ENCODE peak calls at places on chromosomes 4 and X, in five cellular contexts. Y is bronchial epithelial cell, P is fibroblast of the aortic adventitia, C is lower lobe of right lung, I is aorta. D is an unnamed sample.

GRCh38 chr4:110196871-110197420 is 1.5 kb downstream of the ELOVL6 start:
- DNase-seq in I (peak; percentile 73), Y (no peak), C (no peak), P (peak; percentile 31), D (peak; percentile 87)

GRCh38 chrX:17631647-17632046 is 105.6 kb upstream of the SCML1 start:
- DNase-seq in I (no peak), Y (no peak), P (no peak), C (no peak), D (no peak)

GRCh38 chrX:48956728-48957414 is 536 bp downstream of the OTUD5 start:
- DNase-seq in Y (no peak), I (peak; percentile 56), P (no peak), C (peak; percentile 47), D (no peak)

GRCh38 chr4:107908377-107908776 is 23.0 kb upstream of the CYP2U1 start:
- DNase-seq in I (no peak), Y (no peak), P (no peak), C (no peak), D (no peak)

GRCh38 chr4:77082886-77083608 is 7.3 kb upstream of the CCNI start:
- DNase-seq in P (no peak), I (no peak), C (no peak), Y (no peak), D (no peak)

GRCh38 chrX:9269134-9269533 is 195.7 kb upstream of the TBL1X start:
- DNase-seq in I (no peak), P (no peak), C (no peak), Y (no peak), D (no peak)

GRCh38 chr4:100679926-100680325 is 162.1 kb upstream of the EMCN start:
- DNase-seq in P (no peak), I (no peak), Y (no peak), C (no peak), D (no peak)

GRCh38 chr4:150389896-150390530 is 191.9 kb upstream of the MAB21L2 start:
- DNase-seq in P (peak; percentile 53), I (no peak), Y (no peak), C (no peak), D (no peak)

GRCh38 chr4:152696764-152697250 is 17.0 kb upstream of the TMEM154 start:
- DNase-seq in C (no peak), P (peak; percentile 38), Y (peak; percentile 92), I (no peak), D (no peak)

GRCh38 chr4:152665691-152666410 is 13.9 kb downstream of the TMEM154 start:
- DNase-seq in P (no peak), I (no peak), Y (no peak), C (no peak), D (no peak)

GRCh38 chrX:149003863-149004660 is 501.0 kb downstream of the IDS start:
- DNase-seq in C (no peak), Y (no peak), I (no peak), P (peak; percentile 40), D (no peak)

GRCh38 chrX:11341274-11342256 is 48.4 kb downstream of the AMELX start:
- DNase-seq in C (peak; percentile 63), I (peak; percentile 81), P (peak; percentile 91), Y (peak; percentile 88), D (peak; percentile 90)

GRCh38 chrX:51598899-51599298 is 19.8 kb downstream of the CENPVL3 start:
- DNase-seq in C (no peak), P (no peak), I (no peak), Y (no peak), D (no peak)

GRCh38 chr4:47484169-47484568 is 906 bp upstream of the ATP10D start:
- DNase-seq in P (no peak), C (no peak), Y (peak; percentile 95), I (no peak), D (no peak)

GRCh38 chr4:73573794-73574528 is 46.3 kb downstream of the RASSF6 start:
- DNase-seq in I (peak; percentile 56), C (peak; percentile 48), Y (peak; percentile 73), P (peak; percentile 91), D (peak; percentile 82)

GRCh38 chr4:33649015-33649414 is 2595.3 kb downstream of the ARAP2 start:
- DNase-seq in Y (peak; percentile 10), P (peak; percentile 57), I (no peak), C (no peak), D (no peak)

GRCh38 chr4:79292008-79292407 is 33.9 kb downstream of the NAA11 start:
- DNase-seq in I (no peak), Y (no peak), C (no peak), P (no peak), D (no peak)

GRCh38 chr4:7207791-7208231 is 15.5 kb downstream of the SORCS2 start:
- DNase-seq in P (peak; percentile 69), I (no peak), Y (no peak), C (no peak), D (no peak)

GRCh38 chr4:173057906-173058305 is 110.7 kb upstream of the GALNT7 start:
- DNase-seq in C (no peak), Y (no peak), I (no peak), P (peak; percentile 2), D (no peak)

GRCh38 chr4:15584785-15585184 is 70.4 kb downstream of the FBXL5 start:
- DNase-seq in P (no peak), C (no peak), Y (no peak), I (no peak), D (no peak)

GRCh38 chr4:30094866-30095265 is 625.3 kb upstream of the PCDH7 start:
- DNase-seq in P (peak; percentile 2), I (no peak), C (no peak), Y (peak; percentile 86), D (no peak)